ENCODE peak calls at places on chromosomes 7 and 10, in four cellular contexts. One of them, this sample, is unnamed.

GRCh38 chr10:13346280-13346819 is 1.7 kb downstream of the SEPHS1 start:
- DNase-seq in SK-N-SH: no peak
- DNase-seq in K562: no peak
- DNase-seq in HepG2: no peak
- DNase-seq in this sample: no peak

GRCh38 chr10:31457858-31458257 is 138.8 kb downstream of the ZEB1 start:
- DNase-seq in SK-N-SH: no peak
- DNase-seq in K562: no peak
- DNase-seq in HepG2: no peak
- DNase-seq in this sample: no peak

GRCh38 chr10:103855424-103855823 is at the start of gene SH3PXD2A:
- DNase-seq in SK-N-SH: peak
- DNase-seq in K562: no peak
- DNase-seq in HepG2: peak
- DNase-seq in this sample: no peak

GRCh38 chr10:122054046-122055025 is 65.4 kb downstream of the TACC2 start:
- DNase-seq in SK-N-SH: no peak
- DNase-seq in K562: peak
- DNase-seq in HepG2: peak
- DNase-seq in this sample: peak

GRCh38 chr7:727104-727805 is at the start of gene PRKAR1B:
- DNase-seq in SK-N-SH: peak
- DNase-seq in K562: peak
- DNase-seq in HepG2: no peak
- DNase-seq in this sample: no peak

GRCh38 chr7:47968852-47969774 is 10.3 kb downstream of the HUS1 start:
- DNase-seq in SK-N-SH: peak
- DNase-seq in K562: peak
- DNase-seq in HepG2: peak
- DNase-seq in this sample: peak

GRCh38 chr7:100563809-100564400 is 9.8 kb downstream of the SAP25 start:
- DNase-seq in SK-N-SH: peak
- DNase-seq in K562: peak
- DNase-seq in HepG2: no peak
- DNase-seq in this sample: no peak

GRCh38 chr10:100346351-100346764 is 675 bp upstream of the SCD start:
- DNase-seq in SK-N-SH: peak
- DNase-seq in K562: peak
- DNase-seq in HepG2: peak
- DNase-seq in this sample: peak

GRCh38 chr10:14362098-14362497 is 31.4 kb upstream of the FRMD4A start:
- DNase-seq in SK-N-SH: no peak
- DNase-seq in K562: no peak
- DNase-seq in HepG2: no peak
- DNase-seq in this sample: no peak

GRCh38 chr7:41817386-41817785 is 114.5 kb upstream of the INHBA start:
- DNase-seq in SK-N-SH: no peak
- DNase-seq in K562: no peak
- DNase-seq in HepG2: no peak
- DNase-seq in this sample: no peak

DNA sequence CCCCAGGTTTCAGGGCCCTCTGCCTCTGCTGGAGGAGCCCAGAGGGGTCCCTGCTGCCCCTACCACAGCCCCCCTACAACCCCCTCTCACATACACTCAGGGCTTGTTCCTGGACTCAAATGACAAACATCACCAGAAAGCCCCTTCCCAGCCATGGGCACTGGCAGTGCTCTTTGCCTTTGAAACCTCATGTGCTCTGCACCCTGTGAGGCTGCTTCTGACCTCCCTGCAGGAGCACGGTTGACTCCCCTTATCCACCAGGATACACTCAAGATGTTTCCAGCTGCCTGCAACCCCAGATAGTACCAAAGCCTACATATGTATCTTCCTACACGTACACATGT is 3.5 kb upstream of the ADIRF start:
- DNase-seq in SK-N-SH: no peak
- DNase-seq in K562: no peak
- DNase-seq in HepG2: no peak
- DNase-seq in this sample: no peak
- TF ChIP-seq ELF1 in SK-N-SH: no peak
- TF ChIP-seq ELF1 in K562: no peak
- TF ChIP-seq ELF1 in HepG2: no peak
- TF ChIP-seq ELF1 in this sample: no peak

GRCh38 chr7:2651336-2651735 is 19.6 kb downstream of the TTYH3 start:
- DNase-seq in SK-N-SH: no peak
- DNase-seq in K562: peak
- DNase-seq in HepG2: peak
- DNase-seq in this sample: no peak
- TF ChIP-seq CTCF in SK-N-SH: peak
- TF ChIP-seq CTCF in K562: peak
- TF ChIP-seq CTCF in HepG2: peak
- TF ChIP-seq CTCF in this sample: peak

GRCh38 chr7:12403287-12404181 is at the start of gene VWDE:
- DNase-seq in SK-N-SH: peak
- DNase-seq in K562: peak
- DNase-seq in HepG2: no peak
- DNase-seq in this sample: peak
- TF ChIP-seq ELF1 in SK-N-SH: no peak
- TF ChIP-seq ELF1 in K562: peak
- TF ChIP-seq ELF1 in HepG2: no peak
- TF ChIP-seq ELF1 in this sample: no peak

GRCh38 chr10:129657297-129657974 is 190.4 kb downstream of the MGMT start:
- DNase-seq in SK-N-SH: no peak
- DNase-seq in K562: no peak
- DNase-seq in HepG2: no peak
- DNase-seq in this sample: no peak

GRCh38 chr10:129656642-129657041 is 189.6 kb downstream of the MGMT start:
- DNase-seq in SK-N-SH: no peak
- DNase-seq in K562: no peak
- DNase-seq in HepG2: no peak
- DNase-seq in this sample: no peak

GRCh38 chr10:129655679-129656031 is 188.6 kb downstream of the MGMT start:
- DNase-seq in SK-N-SH: no peak
- DNase-seq in K562: no peak
- DNase-seq in HepG2: no peak
- DNase-seq in this sample: no peak

GRCh38 chr10:129659881-129660280 is 192.8 kb downstream of the MGMT start:
- DNase-seq in SK-N-SH: no peak
- DNase-seq in K562: no peak
- DNase-seq in HepG2: no peak
- DNase-seq in this sample: no peak

DNA sequence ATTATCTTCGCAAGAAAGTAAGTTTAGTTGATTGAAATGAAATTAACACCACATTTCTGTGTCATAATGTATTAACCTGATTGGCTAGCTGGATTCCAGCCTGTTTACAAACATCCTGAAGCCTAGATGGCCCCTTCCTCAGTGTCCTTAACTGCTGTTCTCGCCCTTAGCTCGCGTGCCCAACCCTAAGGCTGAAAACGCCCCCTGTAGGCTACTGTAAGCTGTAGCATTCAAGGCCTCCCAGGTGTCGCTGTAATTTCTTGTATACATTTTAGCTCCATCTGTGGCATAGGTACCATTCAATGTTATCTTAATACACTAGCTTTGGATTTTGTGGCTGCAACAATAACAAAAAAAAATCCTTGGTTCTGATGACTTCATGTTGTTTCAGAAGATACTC is 191.6 kb downstream of the MGMT start:
- DNase-seq in SK-N-SH: no peak
- DNase-seq in K562: peak
- DNase-seq in HepG2: peak
- DNase-seq in this sample: no peak
- TF ChIP-seq CTCF in SK-N-SH: peak
- TF ChIP-seq CTCF in K562: peak
- TF ChIP-seq CTCF in HepG2: peak
- TF ChIP-seq CTCF in this sample: peak

GRCh38 chr10:95831076-95831475 is 75.1 kb downstream of the ENTPD1 start:
- DNase-seq in SK-N-SH: no peak
- DNase-seq in K562: no peak
- DNase-seq in HepG2: no peak
- DNase-seq in this sample: no peak

GRCh38 chr10:95831515-95831914 is 75.6 kb downstream of the ENTPD1 start:
- DNase-seq in SK-N-SH: no peak
- DNase-seq in K562: no peak
- DNase-seq in HepG2: no peak
- DNase-seq in this sample: no peak

GRCh38 chr10:95832216-95833037 is 75.3 kb upstream of the CC2D2B start:
- DNase-seq in SK-N-SH: no peak
- DNase-seq in K562: no peak
- DNase-seq in HepG2: no peak
- DNase-seq in this sample: no peak

GRCh38 chr10:95833038-95833673 is 74.6 kb upstream of the CC2D2B start:
- DNase-seq in SK-N-SH: no peak
- DNase-seq in K562: no peak
- DNase-seq in HepG2: no peak
- DNase-seq in this sample: no peak

DNA sequence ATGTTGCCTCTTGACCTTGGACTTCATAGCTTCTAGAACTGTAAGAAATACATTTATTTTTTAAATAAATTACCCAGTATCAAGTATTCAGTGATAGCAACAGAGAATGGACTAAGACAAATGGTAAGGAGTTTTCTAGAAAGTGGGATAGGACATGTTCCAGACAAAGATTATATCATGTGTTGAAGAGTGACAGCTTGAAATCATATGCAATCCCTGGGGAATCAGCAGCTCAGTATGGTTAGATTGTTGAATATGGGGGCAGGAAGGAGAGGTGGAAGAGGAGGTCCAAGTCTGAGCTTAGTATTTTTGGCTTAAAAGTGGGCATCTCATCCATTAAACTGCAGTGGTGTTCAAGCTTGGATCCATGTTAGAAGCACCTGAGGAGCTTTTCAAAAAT is 74.1 kb downstream of the ENTPD1 start:
- DNase-seq in SK-N-SH: no peak
- DNase-seq in K562: no peak
- DNase-seq in HepG2: no peak
- DNase-seq in this sample: no peak
- TF ChIP-seq ELF1 in SK-N-SH: no peak
- TF ChIP-seq ELF1 in K562: no peak
- TF ChIP-seq ELF1 in HepG2: no peak
- TF ChIP-seq ELF1 in this sample: no peak

This sample was measured in HCT116.